ENCODE peak calls at places on chromosomes 13 and 19, in four cellular contexts. One of them, this sample, is unnamed.

GRCh38 chr19:34969721-34970120 is 5.7 kb upstream of the ZNF792 start:
- DNase-seq in HCT116: no peak
- DNase-seq in HepG2: no peak
- DNase-seq in K562: no peak
- DNase-seq in this sample: no peak

GRCh38 chr19:16327911-16328823 is 3.5 kb downstream of the KLF2 start:
- DNase-seq in HCT116: no peak
- DNase-seq in HepG2: no peak
- DNase-seq in K562: no peak
- DNase-seq in this sample: no peak

GRCh38 chr13:30692108-30692507 is 43.2 kb upstream of the ALOX5AP start:
- DNase-seq in HCT116: no peak
- DNase-seq in HepG2: no peak
- DNase-seq in K562: no peak
- DNase-seq in this sample: no peak

GRCh38 chr13:113009743-113010509 is 40.9 kb downstream of the MCF2L start:
- DNase-seq in HCT116: no peak
- DNase-seq in HepG2: peak
- DNase-seq in K562: no peak
- DNase-seq in this sample: no peak

GRCh38 chr13:97067342-97067895 is 73.1 kb upstream of the OXGR1 start:
- DNase-seq in HCT116: no peak
- DNase-seq in HepG2: no peak
- DNase-seq in K562: no peak
- DNase-seq in this sample: no peak

GRCh38 chr13:36997716-36998427 is 1.3 kb downstream of the ALG5 start:
- DNase-seq in HCT116: no peak
- DNase-seq in HepG2: no peak
- DNase-seq in K562: no peak
- DNase-seq in this sample: no peak

GRCh38 chr13:93915269-93915809 is 564.1 kb downstream of the DCT start:
- DNase-seq in HCT116: no peak
- DNase-seq in HepG2: no peak
- DNase-seq in K562: no peak
- DNase-seq in this sample: no peak

GRCh38 chr19:30228113-30228725 is 144.0 kb upstream of the ZNF536 start:
- DNase-seq in HCT116: no peak
- DNase-seq in HepG2: no peak
- DNase-seq in K562: no peak
- DNase-seq in this sample: no peak

GRCh38 chr13:30868806-30869470 is 37.1 kb upstream of the MEDAG start:
- DNase-seq in HCT116: no peak
- DNase-seq in HepG2: no peak
- DNase-seq in K562: no peak
- DNase-seq in this sample: no peak

GRCh38 chr13:103815619-103816018 is 749.4 kb upstream of the SLC10A2 start:
- DNase-seq in HCT116: no peak
- DNase-seq in HepG2: no peak
- DNase-seq in K562: no peak
- DNase-seq in this sample: no peak

GRCh38 chr13:45943965-45944364 is 92.4 kb upstream of the SIAH3 start:
- DNase-seq in HCT116: no peak
- DNase-seq in HepG2: no peak
- DNase-seq in K562: no peak
- DNase-seq in this sample: no peak

GRCh38 chr13:40158218-40158617 is 502.8 kb downstream of the COG6 start:
- DNase-seq in HCT116: no peak
- DNase-seq in HepG2: no peak
- DNase-seq in K562: no peak
- DNase-seq in this sample: no peak

GRCh38 chr13:22161871-22162270 is 491.0 kb downstream of the FGF9 start:
- DNase-seq in HCT116: no peak
- DNase-seq in HepG2: no peak
- DNase-seq in K562: no peak
- DNase-seq in this sample: no peak

GRCh38 chr13:98783856-98784478 is 31.5 kb upstream of the SLC15A1 start:
- DNase-seq in HCT116: no peak
- DNase-seq in HepG2: no peak
- DNase-seq in K562: no peak
- DNase-seq in this sample: no peak

GRCh38 chr13:98192008-98192407 is 14.9 kb upstream of the RNF113B start:
- DNase-seq in HCT116: no peak
- DNase-seq in HepG2: no peak
- DNase-seq in K562: no peak
- DNase-seq in this sample: no peak

GRCh38 chr19:4889034-4889825 is 13.5 kb downstream of the ARRDC5 start:
- DNase-seq in HCT116: no peak
- DNase-seq in HepG2: no peak
- DNase-seq in K562: peak
- DNase-seq in this sample: no peak

GRCh38 chr19:30204721-30205120 is 167.5 kb upstream of the ZNF536 start:
- DNase-seq in HCT116: no peak
- DNase-seq in HepG2: no peak
- DNase-seq in K562: no peak
- DNase-seq in this sample: no peak

GRCh38 chr19:17775245-17775927 is 19.6 kb upstream of the B3GNT3 start:
- DNase-seq in HCT116: no peak
- DNase-seq in HepG2: peak
- DNase-seq in K562: peak
- DNase-seq in this sample: no peak

GRCh38 chr19:41863209-41863931 is 3.3 kb downstream of the RPS19 start:
- DNase-seq in HCT116: no peak
- DNase-seq in HepG2: no peak
- DNase-seq in K562: no peak
- DNase-seq in this sample: no peak

DNA sequence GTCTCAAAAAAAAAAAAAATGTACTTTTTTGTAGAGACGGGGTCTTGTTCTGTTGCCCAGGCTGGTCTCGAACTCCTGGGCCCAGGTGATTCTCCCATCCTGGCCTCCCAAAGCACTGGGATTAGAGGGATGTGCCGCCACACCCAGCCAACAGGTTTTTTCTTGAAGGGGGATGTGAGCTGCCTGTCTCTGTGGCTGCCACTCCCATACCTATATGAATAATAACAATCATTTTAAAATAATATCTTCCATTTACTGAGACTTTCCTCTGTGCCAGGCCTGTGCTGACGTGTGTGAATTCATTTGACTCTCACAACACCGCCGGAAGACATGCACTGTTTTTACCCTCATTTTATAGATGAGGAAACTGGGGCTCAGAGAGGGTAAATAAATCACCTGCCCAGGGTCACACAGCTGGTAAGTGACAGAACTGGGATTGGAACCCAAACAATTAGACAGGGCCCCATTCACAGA is 7.2 kb upstream of the BCL3 start:
- DNase-seq in HCT116: peak
- DNase-seq in HepG2: no peak
- DNase-seq in K562: no peak
- DNase-seq in this sample: no peak
- TF ChIP-seq TCF7L2 in HCT116: no peak
- TF ChIP-seq TCF7L2 in HepG2: no peak
- TF ChIP-seq TCF7L2 in K562: no peak
- TF ChIP-seq TCF7L2 in this sample: no peak

DNA sequence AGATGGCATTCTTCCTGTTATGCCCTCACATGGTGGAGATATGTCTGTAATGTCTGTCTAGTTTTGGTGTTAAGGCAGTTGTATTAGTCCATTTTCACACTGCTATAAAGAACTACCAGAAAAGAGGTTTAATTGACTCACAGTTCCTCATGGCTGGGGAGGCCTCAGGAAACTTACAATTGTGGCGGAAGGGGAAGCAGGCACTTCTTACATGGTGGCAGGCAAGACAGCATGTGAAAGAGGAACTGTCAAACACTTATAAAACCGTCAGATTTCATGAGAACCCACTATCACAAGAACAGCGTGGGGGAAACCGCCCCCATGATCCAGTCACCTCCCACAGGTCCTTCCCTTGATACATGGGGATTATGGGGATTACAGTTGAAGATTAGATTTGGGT is 3.2 kb downstream of the ZNF441 start:
- DNase-seq in HCT116: no peak
- DNase-seq in HepG2: no peak
- DNase-seq in K562: no peak
- DNase-seq in this sample: no peak
- H3K4me3 ChIP-seq in HCT116: no peak
- H3K4me3 ChIP-seq in HepG2: no peak
- H3K4me3 ChIP-seq in K562: no peak
- H3K4me3 ChIP-seq in this sample: no peak

DNA sequence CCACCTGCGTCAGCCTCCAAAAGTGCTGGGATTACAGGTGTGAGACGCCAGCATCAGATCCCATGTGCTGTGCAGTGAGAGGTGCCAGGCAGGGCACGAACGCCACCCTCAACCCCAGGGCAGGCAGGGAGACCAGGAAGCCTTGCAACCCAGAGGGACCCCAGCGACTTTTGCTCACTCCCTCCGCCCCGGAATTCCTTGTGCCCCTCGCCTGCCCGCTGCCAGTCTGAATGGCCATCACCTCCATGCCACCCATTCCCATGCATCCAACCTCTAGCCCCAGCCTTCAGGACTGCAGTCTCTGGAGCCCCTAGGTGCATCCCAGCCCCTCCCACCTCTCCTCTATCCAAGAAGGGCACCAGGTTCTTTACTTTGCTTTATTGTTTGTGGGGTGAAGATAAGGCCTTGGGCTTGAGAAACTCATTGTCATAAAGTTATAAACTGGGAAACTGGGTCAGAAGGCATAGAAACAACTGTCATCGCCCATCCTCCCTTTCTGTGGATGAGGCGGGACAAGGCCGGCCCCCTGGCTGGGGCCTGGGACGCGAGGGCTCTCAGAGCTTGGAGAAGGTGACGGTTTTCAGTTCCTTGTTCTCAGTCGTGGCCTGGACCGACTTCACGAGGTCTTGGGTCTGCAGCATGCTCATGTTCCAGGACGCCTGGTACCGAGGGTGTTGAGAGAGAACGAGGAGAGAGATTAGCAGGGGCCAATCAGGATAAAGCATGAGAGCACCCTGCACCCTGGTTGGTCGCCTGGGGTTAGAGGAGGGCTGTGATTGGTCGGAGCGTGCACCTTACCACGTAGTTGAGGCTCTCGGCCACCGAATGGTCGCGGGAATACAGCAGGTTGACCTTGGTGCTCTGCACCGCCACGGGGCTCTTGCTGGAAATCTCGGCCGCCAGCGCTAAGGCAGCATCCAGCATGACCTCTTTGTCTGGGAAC is 2.6 kb upstream of the LGALS4 start:
- DNase-seq in HCT116: no peak
- DNase-seq in HepG2: no peak
- DNase-seq in K562: peak
- DNase-seq in this sample: no peak
- TF ChIP-seq TCF7L2 in HCT116: no peak
- TF ChIP-seq TCF7L2 in HepG2: no peak
- TF ChIP-seq TCF7L2 in K562: no peak
- TF ChIP-seq TCF7L2 in this sample: no peak

GRCh38 chr19:7067716-7068115 is 1.8 kb upstream of the ZNF557 start:
- DNase-seq in HCT116: no peak
- DNase-seq in HepG2: no peak
- DNase-seq in K562: no peak
- DNase-seq in this sample: no peak

GRCh38 chr19:7069042-7069903 is at the start of gene ZNF557:
- DNase-seq in HCT116: peak
- DNase-seq in HepG2: peak
- DNase-seq in K562: peak
- DNase-seq in this sample: peak

GRCh38 chr19:7069904-7070226 is 362 bp downstream of the ZNF557 start:
- DNase-seq in HCT116: no peak
- DNase-seq in HepG2: no peak
- DNase-seq in K562: no peak
- DNase-seq in this sample: no peak

GRCh38 chr19:7072541-7072940 is 3.0 kb downstream of the ZNF557 start:
- DNase-seq in HCT116: no peak
- DNase-seq in HepG2: no peak
- DNase-seq in K562: no peak
- DNase-seq in this sample: no peak

DNA sequence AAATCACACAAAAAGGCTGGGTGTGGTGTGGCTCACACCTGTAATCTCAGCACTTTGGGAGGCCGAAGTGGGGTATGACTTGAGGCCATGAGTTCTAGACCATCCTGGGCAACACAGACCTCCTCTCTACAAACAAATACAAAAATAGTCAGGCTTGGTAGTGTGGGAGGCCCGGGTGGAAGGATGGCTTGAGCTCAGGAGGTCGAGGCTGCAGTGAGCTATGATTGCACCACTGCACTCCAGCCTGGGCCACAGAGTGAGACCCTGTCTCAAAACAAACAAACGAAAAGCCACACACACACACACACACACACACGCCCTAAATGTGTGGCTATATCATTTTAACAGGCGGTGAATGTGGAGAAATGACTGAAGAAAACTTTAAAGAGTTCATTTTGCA is 904 bp upstream of the ZNF557 start:
- DNase-seq in HCT116: no peak
- DNase-seq in HepG2: no peak
- DNase-seq in K562: no peak
- DNase-seq in this sample: no peak
- H3K4me3 ChIP-seq in HCT116: peak
- H3K4me3 ChIP-seq in HepG2: peak
- H3K4me3 ChIP-seq in K562: peak
- H3K4me3 ChIP-seq in this sample: peak

DNA sequence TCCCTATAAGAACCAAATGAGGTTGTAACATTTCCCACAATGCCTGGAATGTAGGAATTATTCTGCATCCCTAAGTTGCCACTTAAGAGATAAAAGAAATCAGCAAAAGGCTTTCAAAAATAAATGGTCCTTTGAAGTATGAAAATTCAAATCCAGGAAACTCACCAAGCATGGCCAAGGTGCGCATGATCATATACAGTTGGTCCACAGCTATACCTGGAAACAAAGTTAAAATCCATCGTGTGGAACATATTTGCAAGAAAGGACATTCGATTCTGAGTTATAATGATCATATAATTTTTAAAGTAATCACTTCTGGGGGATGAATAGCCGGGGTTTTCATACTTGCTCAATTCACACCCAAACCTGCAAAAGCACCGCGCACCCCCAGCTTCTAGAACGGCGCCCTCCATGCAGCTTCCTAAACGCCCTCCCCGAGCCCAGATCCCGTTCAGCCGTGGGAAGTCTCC is 525 bp downstream of the CARS2 start:
- DNase-seq in HCT116: no peak
- DNase-seq in HepG2: no peak
- DNase-seq in K562: no peak
- DNase-seq in this sample: no peak
- TF ChIP-seq TCF7L2 in HCT116: no peak
- TF ChIP-seq TCF7L2 in HepG2: no peak
- TF ChIP-seq TCF7L2 in K562: no peak
- TF ChIP-seq TCF7L2 in this sample: no peak